ENCODE peak calls at places on chromosomes 7 and 10, in six cellular contexts. T is cardiac muscle cell; M is CD8-positive, alpha-beta T cell; F is transverse colon; J is fibroblast of lung; W is BE2C. O is an unnamed sample.

GRCh38 chr10:28250782-28251181 is 52.1 kb downstream of the MPP7 start:
- DNase-seq in J (peak; percentile 59), W (no peak), M (no peak), T (peak; percentile 42), F (no peak), O (no peak)

GRCh38 chr7:101140746-101141382 is 13.4 kb upstream of the AP1S1 start:
- DNase-seq in T (no peak), W (no peak), F (no peak), J (no peak), M (no peak), O (no peak)

GRCh38 chr7:155213385-155213784 is 84.3 kb upstream of the INSIG1 start:
- DNase-seq in M (no peak), F (no peak), W (no peak), T (no peak), J (peak; percentile 36), O (no peak)

GRCh38 chr10:61970182-61971015 is 68.9 kb downstream of the ARID5B start:
- DNase-seq in M (no peak), W (peak; percentile 53), J (peak; percentile 46), F (no peak), T (peak; percentile 64), O (no peak)

GRCh38 chr10:71725998-71726672 is 6.6 kb upstream of the C10orf105 start:
- DNase-seq in T (peak; percentile 58), J (peak; percentile 23), W (peak; percentile 68), F (peak; percentile 48), M (no peak), O (no peak)

GRCh38 chr10:78830062-78830974 is 238.4 kb upstream of the ZMIZ1 start:
- DNase-seq in T (peak; percentile 21), M (no peak), W (no peak), J (no peak), F (no peak), O (no peak)

GRCh38 chr7:158613481-158613880 is 25.9 kb upstream of the PTPRN2 start:
- DNase-seq in W (no peak), T (peak; percentile 35), M (no peak), J (no peak), F (no peak), O (no peak)

GRCh38 chr10:91689731-91690168 is 56.9 kb upstream of the PPP1R3C start:
- DNase-seq in F (no peak), W (no peak), M (no peak), T (peak; percentile 79), J (peak; percentile 67), O (no peak)

GRCh38 chr7:18313970-18314369 is 181.6 kb upstream of the HDAC9 start:
- DNase-seq in J (no peak), M (no peak), F (no peak), T (peak; percentile 22), W (no peak), O (no peak)

GRCh38 chr7:7323921-7324320 is 141.6 kb downstream of the C1GALT1 start:
- DNase-seq in W (no peak), M (no peak), F (no peak), T (no peak), J (no peak), O (no peak)

GRCh38 chr7:88806280-88807037 is 10.9 kb upstream of the TEX47 start:
- DNase-seq in J (no peak), F (no peak), M (no peak), W (no peak), T (no peak), O (no peak)

GRCh38 chr7:17140421-17140820 is 158.0 kb upstream of the AHR start:
- DNase-seq in F (no peak), W (no peak), J (no peak), T (no peak), M (no peak), O (no peak)

GRCh38 chr7:100584677-100585510 is 1.0 kb downstream of the LRCH4 start:
- DNase-seq in F (peak; percentile 79), M (no peak), J (peak; percentile 87), W (no peak), T (peak; percentile 95), O (peak; percentile 61)

GRCh38 chr7:14747701-14748100 is 154.8 kb downstream of the DGKB start:
- DNase-seq in J (peak; percentile 45), W (peak; percentile 9), T (peak; percentile 68), M (no peak), F (no peak), O (no peak)

GRCh38 chr10:22599636-22600228 is 114.6 kb downstream of the PIP4K2A start:
- DNase-seq in T (no peak), F (no peak), W (no peak), M (no peak), J (no peak), O (no peak)

GRCh38 chr7:106448992-106449859 is 164.4 kb upstream of the NAMPT start:
- DNase-seq in T (no peak), M (no peak), F (no peak), J (no peak), W (no peak), O (no peak)

DNA sequence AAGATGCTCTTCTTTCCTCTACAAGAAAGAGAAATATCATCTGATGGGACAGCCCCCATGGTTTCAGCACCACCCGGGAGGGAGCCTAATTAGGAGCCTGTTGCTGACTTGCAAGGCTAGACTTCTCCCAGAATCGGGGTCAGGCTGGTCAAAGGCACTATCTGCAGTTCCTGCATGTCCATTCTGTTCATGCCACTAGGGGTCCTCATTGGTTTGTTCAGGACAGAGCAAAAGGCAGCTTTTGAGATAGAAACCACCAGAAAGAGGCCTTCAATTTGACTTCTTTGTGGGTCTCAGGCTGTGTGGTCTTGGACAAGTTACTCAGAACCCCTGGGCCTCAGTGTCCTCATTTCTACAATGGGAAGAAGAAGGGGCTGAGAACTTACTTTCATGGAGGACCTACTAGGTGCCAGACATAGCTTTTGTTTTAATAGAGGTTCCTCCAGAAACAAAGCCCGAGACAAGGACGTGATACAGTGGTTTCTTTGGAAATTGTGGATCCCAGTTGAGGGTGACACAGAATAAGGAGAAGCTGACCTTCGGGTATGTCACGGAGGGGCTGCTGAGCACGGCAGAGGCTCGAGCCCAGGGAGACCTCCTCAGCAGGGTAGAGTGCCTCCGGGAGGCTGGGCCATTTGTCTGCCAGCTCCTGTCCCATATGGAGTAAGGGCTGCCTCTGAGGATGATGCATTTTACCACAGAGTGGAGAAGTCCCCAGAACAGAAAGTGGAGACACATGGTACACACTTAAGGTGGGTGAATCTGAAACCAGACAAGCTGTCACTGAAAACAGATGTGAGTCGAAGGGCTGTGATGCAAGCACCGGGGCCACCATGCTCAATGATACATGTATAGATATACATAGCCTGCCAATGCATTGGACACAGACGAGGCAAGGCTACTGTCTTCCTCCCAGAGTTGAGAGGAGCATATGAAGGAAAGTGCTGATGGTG is 33.1 kb upstream of the NEUROD6 start:
- DNase-seq in T (peak; percentile 65), F (peak; percentile 20), J (peak; percentile 48), W (peak; percentile 56), M (no peak), O (peak; percentile 54)
- TF ChIP-seq CTCF in T (peak; percentile 80), F (peak; percentile 56), J (peak; percentile 45), W (peak; percentile 82), M (no peak), O (peak; percentile 80)

GRCh38 chr7:122457969-122458368 is 153.4 kb upstream of the FEZF1 start:
- DNase-seq in T (no peak), J (no peak), W (no peak), F (no peak), M (no peak), O (no peak)
- TF ChIP-seq CTCF in T (no peak), J (no peak), W (no peak), F (no peak), M (no peak), O (no peak)

GRCh38 chr7:45919947-45920542 is 1.0 kb downstream of the IGFBP3 start:
- DNase-seq in M (no peak), F (no peak), W (no peak), T (no peak), J (peak; percentile 11), O (no peak)
- TF ChIP-seq CTCF in M (no peak), F (no peak), W (no peak), T (no peak), J (no peak), O (no peak)

DNA sequence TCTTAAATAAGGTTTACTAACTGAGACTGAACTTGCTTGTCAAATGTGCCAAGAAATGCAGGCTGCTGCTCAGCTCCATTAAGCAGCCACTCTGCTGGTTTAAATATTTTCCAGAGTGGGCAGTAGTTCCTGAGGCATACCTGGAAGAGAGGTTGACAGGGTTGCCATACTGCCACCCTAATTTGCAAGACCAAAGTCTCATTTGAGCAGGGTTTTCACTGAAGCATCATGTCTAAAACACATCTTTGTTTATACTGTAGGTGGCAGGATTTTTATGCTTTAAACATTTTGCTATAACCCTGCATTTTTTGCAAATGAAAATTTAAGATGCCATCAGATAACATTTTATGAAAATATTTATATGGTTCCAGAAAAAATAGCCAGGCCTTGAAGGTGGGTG is 618.0 kb upstream of the LRRTM3 start:
- DNase-seq in J (peak; percentile 10), M (no peak), T (no peak), F (no peak), W (no peak), O (no peak)
- TF ChIP-seq CTCF in J (no peak), M (no peak), T (no peak), F (no peak), W (peak; percentile 16), O (no peak)

GRCh38 chr10:36885746-36886145 is 239.7 kb upstream of the ANKRD30A start:
- DNase-seq in T (no peak), F (no peak), J (no peak), M (no peak), W (no peak), O (no peak)

GRCh38 chr10:36886303-36886891 is 239.0 kb upstream of the ANKRD30A start:
- DNase-seq in T (no peak), W (no peak), J (no peak), F (no peak), M (no peak), O (no peak)

GRCh38 chr10:36882781-36883180 is 242.6 kb upstream of the ANKRD30A start:
- DNase-seq in M (no peak), W (no peak), J (no peak), T (no peak), F (no peak), O (no peak)

GRCh38 chr10:36880898-36881297 is 244.5 kb upstream of the ANKRD30A start:
- DNase-seq in W (no peak), J (peak; percentile 50), F (no peak), T (peak; percentile 44), M (no peak), O (no peak)
- TF ChIP-seq CTCF in W (peak; percentile 66), J (peak; percentile 56), F (no peak), T (peak; percentile 52), M (no peak), O (peak; percentile 33)

GRCh38 chr10:1157615-1157933 is 101.4 kb downstream of the WDR37 start:
- DNase-seq in T (no peak), M (no peak), J (no peak), W (no peak), F (no peak), O (no peak)
- TF ChIP-seq CTCF in T (no peak), M (no peak), J (no peak), W (no peak), F (no peak), O (no peak)

GRCh38 chr10:127565583-127565982 is 16.5 kb downstream of the NPS start:
- DNase-seq in M (no peak), F (no peak), J (no peak), T (no peak), W (no peak), O (no peak)

GRCh38 chr10:127569210-127569609 is 20.1 kb downstream of the NPS start:
- DNase-seq in M (no peak), W (no peak), T (no peak), J (no peak), F (no peak), O (no peak)

GRCh38 chr10:127564644-127565043 is 15.5 kb downstream of the NPS start:
- DNase-seq in W (no peak), J (no peak), F (no peak), M (no peak), T (no peak), O (no peak)

GRCh38 chr10:127563718-127564553 is 14.8 kb downstream of the NPS start:
- DNase-seq in M (peak; percentile 6), W (peak; percentile 25), J (no peak), F (peak; percentile 21), T (no peak), O (peak; percentile 51)
- TF ChIP-seq CTCF in M (no peak), W (peak; percentile 58), J (no peak), F (peak; percentile 32), T (peak; percentile 39), O (peak; percentile 73)

O was measured in glutamatergic neuron.